ENCODE peak calls at places on chromosome 14, in seven cellular contexts. R is NCI-H2171 treated with DMSO at 0.1 percent for 48 hours; Z is NCI-H510A treated with DMSO at 0.1 percent for 48 hours; J is activated CD4-positive, alpha-beta T cell treated with anti-CD3 and anti-CD28 coated beads for 24 hours; T is fibroblast of gingiva; E is progenitor cell of endocrine pancreas; H is H1. Q is an unnamed sample.

GRCh38 chr14:61256826-61257468 is 24.2 kb downstream of the TMEM30B start:
- DNase-seq in R (no peak), J (no peak), Z (no peak), T (no peak), E (no peak), H (no peak), Q (no peak)

GRCh38 chr14:64540208-64541202 is at the start of gene HSPA2:
- DNase-seq in R (peak), J (peak), H (peak), Z (peak), E (peak), T (peak), Q (no peak)

GRCh38 chr14:50985816-50986396 is 41.6 kb upstream of the PYGL start:
- DNase-seq in T (no peak), Z (no peak), E (no peak), R (no peak), J (no peak), H (no peak), Q (no peak)

GRCh38 chr14:104559043-104559768 is 20.4 kb upstream of the C14orf180 start:
- DNase-seq in E (no peak), T (no peak), J (no peak), Z (no peak), R (no peak), H (no peak), Q (no peak)

GRCh38 chr14:21527320-21527679 is 1.2 kb upstream of the SALL2 start:
- DNase-seq in J (no peak), Z (no peak), R (no peak), E (no peak), H (no peak), T (no peak), Q (no peak)

GRCh38 chr14:50667491-50668007 is 557 bp downstream of the SAV1 start:
- DNase-seq in Z (no peak), T (no peak), J (peak), R (peak), E (peak), H (no peak), Q (peak)

GRCh38 chr14:103519043-103519836 is 3.4 kb downstream of the CKB start:
- DNase-seq in Z (no peak), T (peak), R (no peak), H (no peak), J (no peak), E (no peak), Q (peak)

GRCh38 chr14:22184157-22185025 is 404.6 kb downstream of the DAD1 start:
- DNase-seq in E (no peak), J (no peak), Z (no peak), T (no peak), R (no peak), H (no peak), Q (no peak)

GRCh38 chr14:100109594-100109955 is 44.4 kb downstream of the EVL start:
- DNase-seq in J (no peak), Z (no peak), H (no peak), T (no peak), R (no peak), E (no peak), Q (no peak)

GRCh38 chr14:72543325-72543724 is 350.6 kb downstream of the DPF3 start:
- DNase-seq in T (no peak), H (no peak), E (no peak), J (no peak), Z (no peak), R (no peak), Q (no peak)

GRCh38 chr14:54606178-54606577 is 39.2 kb downstream of the SAMD4A start:
- DNase-seq in R (no peak), E (no peak), H (no peak), Z (no peak), J (no peak), T (peak), Q (no peak)

GRCh38 chr14:99678198-99678597 is 5.9 kb upstream of the CYP46A1 start:
- DNase-seq in R (no peak), H (no peak), E (no peak), J (no peak), Z (no peak), T (no peak), Q (no peak)

GRCh38 chr14:37116933-37117844 is 55.2 kb downstream of the SLC25A21 start:
- DNase-seq in E (no peak), H (no peak), J (no peak), T (peak), R (peak), Z (peak), Q (peak)

GRCh38 chr14:98252819-98253218 is 1019.2 kb downstream of the BCL11B start:
- DNase-seq in J (no peak), R (no peak), T (no peak), H (no peak), E (no peak), Z (no peak), Q (no peak)

Q was measured in NCI-H82.